ENCODE peak calls at places on chromosomes 11 and 22, in six cellular contexts. T is AG04450, B is HAP-1, K is astrocyte of the cerebellum, V is lower leg skin, Y is AG10803. M is an unnamed sample.

GRCh38 chr11:102172127-102172848 is 62.0 kb downstream of the YAP1 start:
- DNase-seq in K (no peak), T (no peak), B (no peak), Y (peak), V (no peak), M (peak)

GRCh38 chr22:22009661-22010060 is 27.1 kb upstream of the TOP3B start:
- DNase-seq in T (no peak), K (no peak), V (no peak), B (no peak), Y (no peak), M (no peak)

GRCh38 chr11:330307-330693 is 9.6 kb upstream of the IFITM3 start:
- DNase-seq in K (no peak), T (no peak), V (no peak), Y (no peak), B (no peak), M (no peak)

GRCh38 chr22:27207907-27208306 is 550.5 kb downstream of the MIAT start:
- DNase-seq in T (no peak), Y (peak), V (peak), B (no peak), K (no peak), M (no peak)

GRCh38 chr11:130323452-130324448 is 9.0 kb upstream of the ZBTB44 start:
- DNase-seq in B (no peak), K (no peak), V (no peak), Y (peak), T (no peak), M (no peak)

GRCh38 chr11:57703341-57703740 is 8.7 kb downstream of the MED19 start:
- DNase-seq in T (no peak), K (no peak), Y (no peak), B (no peak), V (no peak), M (peak)

GRCh38 chr11:44899959-44900358 is 50.7 kb downstream of the TP53I11 start:
- DNase-seq in Y (peak), T (peak), K (peak), V (no peak), B (peak), M (no peak)

GRCh38 chr11:2587132-2587930 is 112.5 kb downstream of the KCNQ1OT1 start:
- DNase-seq in V (no peak), B (peak), T (no peak), K (no peak), Y (no peak), M (no peak)

GRCh38 chr11:46356911-46357482 is 9.7 kb downstream of the DGKZ start:
- DNase-seq in K (no peak), Y (peak), V (no peak), T (peak), B (no peak), M (no peak)

GRCh38 chr11:92897487-92897886 is 72.0 kb upstream of the MTNR1B start:
- DNase-seq in K (no peak), Y (no peak), B (no peak), T (no peak), V (no peak), M (no peak)

GRCh38 chr11:44607324-44607962 is 42.0 kb downstream of the CD82 start:
- DNase-seq in V (no peak), T (no peak), Y (peak), K (no peak), B (no peak), M (no peak)

GRCh38 chr11:92349478-92350156 is 125.0 kb downstream of the FAT3 start:
- DNase-seq in V (no peak), B (no peak), K (no peak), Y (no peak), T (no peak), M (no peak)

GRCh38 chr22:20319041-20319744 is 667 bp downstream of the DGCR6L start:
- DNase-seq in V (peak), T (no peak), Y (no peak), K (no peak), B (peak), M (no peak)

GRCh38 chr11:44530413-44531115 is 34.9 kb upstream of the CD82 start:
- DNase-seq in B (no peak), K (no peak), Y (no peak), V (no peak), T (no peak), M (no peak)

GRCh38 chr22:41330169-41330568 is 28.8 kb downstream of the ZC3H7B start:
- DNase-seq in B (no peak), T (no peak), K (no peak), V (no peak), Y (no peak), M (no peak)

GRCh38 chr11:104705475-104706195 is 192.6 kb downstream of the CASP12 start:
- DNase-seq in Y (peak), K (peak), T (no peak), B (no peak), V (peak), M (no peak)

GRCh38 chr11:104700609-104701008 is 197.7 kb downstream of the CASP12 start:
- DNase-seq in T (peak), K (peak), V (no peak), B (no peak), Y (peak), M (peak)

GRCh38 chr11:104704888-104705287 is 193.4 kb downstream of the CASP12 start:
- DNase-seq in B (no peak), V (no peak), T (no peak), Y (no peak), K (no peak), M (no peak)
- H3K4me3 ChIP-seq in B (no peak), V (no peak), T (no peak), Y (no peak), K (no peak), M (no peak)

GRCh38 chr11:122159173-122159701 is 43.2 kb upstream of the BLID start:
- DNase-seq in B (peak), K (peak), Y (peak), V (no peak), T (no peak), M (no peak)
- H3K4me3 ChIP-seq in B (no peak), K (peak), Y (peak), V (no peak), T (peak), M (peak)

DNA sequence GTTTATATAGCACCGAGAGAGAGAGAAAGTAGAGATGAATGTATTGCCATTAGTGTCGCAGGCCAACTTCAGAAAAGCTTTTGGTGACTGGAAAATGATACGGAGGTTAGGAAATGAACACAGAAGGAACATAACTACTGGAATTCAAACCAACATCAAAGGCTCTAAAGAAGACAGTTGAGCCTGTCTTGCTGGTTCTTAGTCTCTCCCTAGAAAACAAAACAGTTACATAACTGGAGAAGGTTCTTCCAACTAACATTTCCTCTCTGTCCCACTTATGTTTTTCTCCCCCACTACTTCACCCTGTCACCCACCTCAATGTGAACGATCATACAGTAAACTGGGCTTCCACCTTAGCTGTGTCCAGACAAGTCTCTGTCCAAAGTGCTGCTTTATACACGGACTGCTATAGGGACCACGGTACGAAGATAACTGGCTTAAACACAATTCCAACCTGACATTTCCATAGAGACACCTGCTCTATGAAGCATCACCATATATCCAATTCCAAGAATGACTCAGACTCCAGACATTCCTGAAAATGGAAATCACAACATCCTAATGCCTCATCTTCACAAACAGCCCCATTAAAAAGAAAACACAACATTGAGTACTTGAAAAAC is 85.2 kb upstream of the ARHGAP32 start:
- DNase-seq in K (no peak), Y (no peak), B (no peak), V (no peak), T (no peak), M (no peak)
- H3K4me3 ChIP-seq in K (no peak), Y (no peak), B (no peak), V (no peak), T (no peak), M (no peak)

GRCh38 chr22:48575567-48576332 is 1251.9 kb downstream of the BRD1 start:
- DNase-seq in B (no peak), T (no peak), Y (no peak), V (no peak), K (no peak), M (no peak)

GRCh38 chr22:48576333-48577013 is 1251.2 kb downstream of the BRD1 start:
- DNase-seq in K (no peak), V (no peak), T (no peak), Y (peak), B (peak), M (no peak)

GRCh38 chr22:48572951-48573350 is 1254.7 kb downstream of the BRD1 start:
- DNase-seq in T (no peak), Y (no peak), V (no peak), K (no peak), B (no peak), M (no peak)

GRCh38 chr22:48573766-48574165 is 1253.9 kb downstream of the BRD1 start:
- DNase-seq in K (no peak), B (no peak), V (no peak), T (no peak), Y (no peak), M (no peak)

DNA sequence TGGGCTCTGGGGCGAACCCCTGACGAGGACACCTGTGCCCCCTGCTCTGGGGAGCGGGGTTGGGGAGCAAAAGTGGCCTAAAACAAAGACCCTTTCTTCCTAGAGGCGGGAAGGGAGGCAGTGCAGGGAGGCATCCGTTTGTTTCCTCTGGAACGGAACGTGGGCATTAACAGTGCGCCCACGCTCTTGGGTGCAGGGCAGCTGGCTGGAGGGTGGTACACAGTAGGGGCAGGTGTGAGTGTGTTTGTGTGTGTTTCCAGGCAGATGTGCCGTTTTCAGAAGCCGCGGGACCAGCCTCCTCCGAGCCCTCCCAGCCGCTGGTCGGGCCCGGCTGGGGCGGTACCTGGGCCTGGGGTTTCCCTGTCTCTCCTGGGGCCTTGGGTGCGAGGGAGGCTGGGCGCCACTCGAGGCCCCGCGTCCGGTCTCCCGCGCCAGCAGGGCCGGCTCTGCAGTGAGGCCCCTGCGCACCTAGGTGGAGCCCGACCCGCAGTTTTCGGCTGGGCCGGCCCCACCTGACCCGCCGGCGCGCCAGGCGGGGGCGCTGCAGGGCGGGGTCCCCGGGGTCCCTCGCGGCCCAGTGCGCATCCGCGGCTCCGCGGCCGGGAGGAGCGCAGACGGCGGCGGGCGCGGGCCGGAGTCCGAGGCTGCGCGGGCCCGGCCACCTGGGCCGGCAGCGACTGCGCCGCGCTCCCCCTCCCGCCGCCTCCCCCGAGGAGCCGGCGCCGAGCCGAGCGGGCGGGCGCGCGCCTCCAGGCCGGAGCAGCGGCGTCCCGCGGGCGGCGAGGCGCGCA is 1252.7 kb downstream of the BRD1 start:
- DNase-seq in V (no peak), T (no peak), B (peak), K (no peak), Y (peak), M (no peak)
- H3K4me3 ChIP-seq in V (no peak), T (no peak), B (no peak), K (no peak), Y (no peak), M (peak)

GRCh38 chr11:83036701-83037100 is 35.0 kb downstream of the RAB30 start:
- DNase-seq in V (no peak), K (no peak), T (no peak), Y (no peak), B (no peak), M (no peak)

GRCh38 chr11:83034673-83035014 is 37.1 kb downstream of the RAB30 start:
- DNase-seq in K (no peak), V (no peak), B (no peak), T (no peak), Y (no peak), M (no peak)

GRCh38 chr11:83033367-83033766 is 38.3 kb downstream of the RAB30 start:
- DNase-seq in T (no peak), V (no peak), B (no peak), K (no peak), Y (no peak), M (no peak)

GRCh38 chr11:83033972-83034672 is 37.6 kb downstream of the RAB30 start:
- DNase-seq in V (peak), K (peak), B (peak), T (no peak), Y (peak), M (no peak)

DNA sequence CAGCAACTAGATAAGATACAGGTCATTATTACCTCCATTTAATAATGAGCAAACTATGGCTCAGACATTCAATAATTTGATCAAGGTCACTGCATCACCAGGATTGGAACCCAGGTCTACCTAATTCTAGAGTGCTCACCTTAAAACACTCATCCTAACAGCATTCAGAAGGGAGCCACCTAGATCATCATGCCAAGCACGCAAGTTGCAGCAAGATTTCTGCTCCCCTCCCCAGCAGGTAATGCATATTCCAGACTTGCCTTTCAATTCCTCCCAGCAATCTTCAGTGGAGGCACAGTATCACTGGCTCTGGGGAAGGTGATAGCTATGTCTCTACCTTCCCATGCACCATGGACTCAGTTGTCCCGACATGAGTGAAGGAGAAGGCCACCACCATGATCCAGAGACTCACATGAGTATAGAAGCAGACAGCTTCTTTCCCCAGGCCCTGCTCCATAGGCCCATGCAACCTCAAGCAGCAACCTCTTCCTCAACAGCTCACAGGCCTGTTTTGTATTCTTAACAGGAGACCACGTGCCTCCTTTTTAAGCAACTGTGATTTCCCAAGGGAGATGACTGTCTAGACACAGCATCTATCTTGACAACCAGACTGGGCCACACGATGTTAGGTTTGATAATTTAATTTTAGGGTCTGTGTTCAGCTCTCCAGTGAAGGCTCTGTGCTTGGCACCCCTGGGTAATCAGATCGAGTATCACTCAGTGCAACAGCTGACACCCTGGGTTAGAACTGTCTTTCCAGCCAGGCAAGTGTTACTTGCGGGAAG is 36.4 kb downstream of the RAB30 start:
- DNase-seq in Y (peak), V (peak), B (no peak), K (no peak), T (no peak), M (no peak)
- H3K4me3 ChIP-seq in Y (no peak), V (no peak), B (no peak), K (no peak), T (no peak), M (no peak)

GRCh38 chr11:77748266-77748665 is 72.3 kb downstream of the RSF1 start:
- DNase-seq in K (no peak), T (no peak), V (no peak), B (no peak), Y (no peak), M (no peak)

GRCh38 chr11:77753230-77753629 is 67.3 kb downstream of the RSF1 start:
- DNase-seq in B (peak), T (no peak), K (no peak), Y (no peak), V (no peak), M (no peak)

GRCh38 chr11:77750757-77751156 is 69.8 kb downstream of the RSF1 start:
- DNase-seq in V (no peak), B (no peak), Y (no peak), T (no peak), K (no peak), M (no peak)

GRCh38 chr11:77749232-77749631 is 71.3 kb downstream of the RSF1 start:
- DNase-seq in Y (no peak), K (no peak), B (no peak), T (no peak), V (no peak), M (no peak)

DNA sequence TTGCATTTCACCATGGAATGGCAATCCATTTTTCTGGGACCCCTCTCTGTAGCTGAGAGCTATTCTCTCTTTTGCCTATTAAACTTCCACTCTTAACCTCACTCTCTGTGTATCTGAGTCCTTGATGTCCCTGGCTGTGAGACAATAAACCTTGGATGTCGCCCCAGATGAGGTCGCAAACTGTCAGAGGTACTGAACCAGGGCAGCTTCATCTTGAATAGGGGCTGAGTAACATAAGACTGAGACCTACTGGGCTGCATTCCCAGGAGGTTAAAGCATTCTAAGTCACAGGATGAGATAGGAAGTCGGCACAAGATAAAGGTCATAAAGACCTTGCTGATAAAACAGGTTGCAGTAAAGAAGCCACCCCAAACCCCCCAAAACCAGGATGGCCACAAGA is 68.0 kb downstream of the RSF1 start:
- DNase-seq in Y (no peak), V (no peak), K (no peak), T (no peak), B (peak), M (no peak)
- H3K4me3 ChIP-seq in Y (no peak), V (no peak), K (no peak), T (no peak), B (no peak), M (no peak)